ENCODE peak calls at places on chromosomes 4 and X, in eight cellular contexts. A, H, I, Q, G, D, W and X are unnamed samples.

GRCh38 chr4:123588631-123589223 is 192.1 kb downstream of the SPRY1 start:
- DNase-seq in A (peak; percentile 85), H (no peak), I (peak; percentile 96), Q (peak; percentile 44), G (no peak), D (no peak), W (no peak), X (peak; percentile 42)

GRCh38 chr4:40693946-40694345 is 55.8 kb upstream of the NSUN7 start:
- DNase-seq in A (no peak), H (no peak), I (no peak), Q (no peak), G (no peak), D (no peak), W (no peak), X (no peak)

GRCh38 chrX:47651043-47651905 is 911 bp upstream of the ELK1 start:
- DNase-seq in A (no peak), H (peak; percentile 15), I (no peak), Q (no peak), G (no peak), D (no peak), W (no peak), X (no peak)

GRCh38 chrX:5388087-5388486 is 840.6 kb downstream of the NLGN4X start:
- DNase-seq in A (peak; percentile 20), H (no peak), I (no peak), Q (no peak), G (no peak), D (no peak), W (no peak), X (peak; percentile 1)

GRCh38 chr4:99868126-99868596 is 26.1 kb downstream of the LAMTOR3 start:
- DNase-seq in A (no peak), H (no peak), I (peak; percentile 9), Q (no peak), G (peak; percentile 86), D (peak; percentile 32), W (no peak), X (no peak)

GRCh38 chrX:51456814-51457213 is 39.6 kb downstream of the NUDT11 start:
- DNase-seq in A (peak; percentile 3), H (no peak), I (no peak), Q (peak; percentile 9), G (peak; percentile 1), D (no peak), W (no peak), X (peak; percentile 36)

GRCh38 chr4:138510053-138510452 is 267.9 kb upstream of the SLC7A11 start:
- DNase-seq in A (peak; percentile 22), H (no peak), I (peak; percentile 71), Q (no peak), G (peak; percentile 7), D (no peak), W (no peak), X (no peak)

GRCh38 chr4:47831026-47831689 is 6.7 kb downstream of the CORIN start:
- DNase-seq in A (no peak), H (peak; percentile 16), I (peak; percentile 25), Q (no peak), G (no peak), D (no peak), W (no peak), X (peak; percentile 46)

GRCh38 chr4:31674313-31674947 is 954.3 kb downstream of the PCDH7 start:
- DNase-seq in A (peak; percentile 31), H (peak; percentile 5), I (no peak), Q (no peak), G (peak; percentile 22), D (peak; percentile 34), W (no peak), X (peak; percentile 9)

GRCh38 chr4:153521467-153521866 is 55.3 kb downstream of the TMEM131L start:
- DNase-seq in A (no peak), H (no peak), I (no peak), Q (no peak), G (no peak), D (no peak), W (peak; percentile 17), X (no peak)

GRCh38 chr4:94976371-94977011 is 218.7 kb downstream of the BMPR1B start:
- DNase-seq in A (no peak), H (no peak), I (peak; percentile 87), Q (peak; percentile 50), G (peak; percentile 98), D (no peak), W (no peak), X (no peak)

GRCh38 chr4:82491251-82491960 is 61.0 kb downstream of the ENOPH1 start:
- DNase-seq in A (no peak), H (no peak), I (no peak), Q (no peak), G (peak; percentile 5), D (no peak), W (no peak), X (peak; percentile 15)

GRCh38 chrX:56233682-56234081 is 1.5 kb downstream of the KLF8 start:
- DNase-seq in A (no peak), H (peak; percentile 6), I (peak; percentile 64), Q (peak; percentile 5), G (peak; percentile 80), D (peak; percentile 84), W (no peak), X (peak; percentile 12)

GRCh38 chr4:107862658-107863057 is 37.9 kb downstream of the SGMS2 start:
- DNase-seq in A (no peak), H (no peak), I (no peak), Q (peak; percentile 71), G (peak; percentile 86), D (no peak), W (no peak), X (peak; percentile 22)

GRCh38 chrX:101291204-101291603 is at the start of gene TAF7L:
- DNase-seq in A (no peak), H (no peak), I (no peak), Q (no peak), G (peak; percentile 3), D (peak; percentile 28), W (no peak), X (peak; percentile 56)

GRCh38 chrX:109954333-109954732 is 48.6 kb upstream of the TMEM164 start:
- DNase-seq in A (no peak), H (no peak), I (no peak), Q (no peak), G (peak; percentile 51), D (no peak), W (no peak), X (no peak)

GRCh38 chr4:3235581-3235980 is 13.4 kb upstream of the MSANTD1 start:
- DNase-seq in A (no peak), H (no peak), I (no peak), Q (no peak), G (no peak), D (no peak), W (no peak), X (no peak)

GRCh38 chr4:24278693-24279092 is 305.7 kb downstream of the DHX15 start:
- DNase-seq in A (no peak), H (no peak), I (peak; percentile 43), Q (no peak), G (peak; percentile 82), D (no peak), W (no peak), X (no peak)

GRCh38 chrX:17020371-17020770 is 73.9 kb downstream of the REPS2 start:
- DNase-seq in A (no peak), H (no peak), I (no peak), Q (no peak), G (peak; percentile 61), D (no peak), W (no peak), X (no peak)

GRCh38 chr4:2923141-2923551 is 40.1 kb downstream of the NOP14 start:
- DNase-seq in A (no peak), H (no peak), I (no peak), Q (no peak), G (no peak), D (no peak), W (no peak), X (no peak)

GRCh38 chr4:13891544-13891939 is 264.0 kb upstream of the BOD1L1 start:
- DNase-seq in A (no peak), H (no peak), I (no peak), Q (no peak), G (peak; percentile 76), D (no peak), W (no peak), X (no peak)

GRCh38 chrX:68048774-68049173 is 384.5 kb downstream of the OPHN1 start:
- DNase-seq in A (no peak), H (no peak), I (no peak), Q (no peak), G (no peak), D (no peak), W (no peak), X (no peak)

GRCh38 chrX:71870337-71871098 is 40.1 kb upstream of the NHSL2 start:
- DNase-seq in A (peak; percentile 63), H (peak; percentile 21), I (peak; percentile 9), Q (peak; percentile 64), G (peak; percentile 10), D (peak; percentile 75), W (no peak), X (peak; percentile 69)

GRCh38 chr4:7526491-7526890 is 91.8 kb upstream of the PSAPL1 start:
- DNase-seq in A (no peak), H (no peak), I (no peak), Q (no peak), G (no peak), D (no peak), W (no peak), X (no peak)

GRCh38 chrX:85243761-85244410 is at the start of the genes SATL1 and ZNF711:
- DNase-seq in A (no peak), H (peak; percentile 80), I (peak; percentile 45), Q (peak; percentile 51), G (peak; percentile 18), D (peak; percentile 84), W (peak; percentile 1), X (peak; percentile 96)